ENCODE peak calls at places on chromosomes 7 and 10, in five cellular contexts. One of them, this sample, is unnamed.

GRCh38 chr7:128405345-128406146 is 4.2 kb downstream of the IMPDH1 start:
- DNase-seq in skeletal muscle cell: no peak
- DNase-seq in GM06990: peak
- DNase-seq in AG09319: no peak
- DNase-seq in heart left ventricle: peak
- DNase-seq in this sample: no peak

GRCh38 chr7:68679456-68680234 is 918.6 kb upstream of the AUTS2 start:
- DNase-seq in skeletal muscle cell: no peak
- DNase-seq in GM06990: no peak
- DNase-seq in AG09319: no peak
- DNase-seq in heart left ventricle: no peak
- DNase-seq in this sample: no peak

GRCh38 chr7:136072447-136072846 is 95.3 kb upstream of the MTPN start:
- DNase-seq in skeletal muscle cell: no peak
- DNase-seq in GM06990: no peak
- DNase-seq in AG09319: no peak
- DNase-seq in heart left ventricle: no peak
- DNase-seq in this sample: no peak

GRCh38 chr7:26343837-26344236 is 52.2 kb downstream of the SNX10 start:
- DNase-seq in skeletal muscle cell: no peak
- DNase-seq in GM06990: no peak
- DNase-seq in AG09319: no peak
- DNase-seq in heart left ventricle: no peak
- DNase-seq in this sample: no peak

GRCh38 chr7:108313086-108313485 is 143.2 kb downstream of the NRCAM start:
- DNase-seq in skeletal muscle cell: no peak
- DNase-seq in GM06990: no peak
- DNase-seq in AG09319: no peak
- DNase-seq in heart left ventricle: no peak
- DNase-seq in this sample: no peak

GRCh38 chr7:297611-298374 is 7.8 kb downstream of the FOXL3 start:
- DNase-seq in skeletal muscle cell: no peak
- DNase-seq in GM06990: no peak
- DNase-seq in AG09319: no peak
- DNase-seq in heart left ventricle: no peak
- DNase-seq in this sample: no peak

GRCh38 chr10:50279489-50279888 is 28.2 kb upstream of the ASAH2 start:
- DNase-seq in skeletal muscle cell: no peak
- DNase-seq in GM06990: no peak
- DNase-seq in AG09319: no peak
- DNase-seq in heart left ventricle: no peak
- DNase-seq in this sample: no peak

GRCh38 chr10:62083413-62083794 is 181.9 kb downstream of the ARID5B start:
- DNase-seq in skeletal muscle cell: no peak
- DNase-seq in GM06990: no peak
- DNase-seq in AG09319: no peak
- DNase-seq in heart left ventricle: no peak
- DNase-seq in this sample: no peak

GRCh38 chr10:119896061-119896655 is 3.6 kb downstream of the SEC23IP start:
- DNase-seq in skeletal muscle cell: peak
- DNase-seq in GM06990: no peak
- DNase-seq in AG09319: peak
- DNase-seq in heart left ventricle: no peak
- DNase-seq in this sample: no peak

GRCh38 chr7:23158546-23158945 is 23.3 kb upstream of the NUP42 start:
- DNase-seq in skeletal muscle cell: no peak
- DNase-seq in GM06990: no peak
- DNase-seq in AG09319: no peak
- DNase-seq in heart left ventricle: no peak
- DNase-seq in this sample: no peak

GRCh38 chr10:61128196-61128595 is 184.2 kb upstream of the RHOBTB1 start:
- DNase-seq in skeletal muscle cell: no peak
- DNase-seq in GM06990: no peak
- DNase-seq in AG09319: no peak
- DNase-seq in heart left ventricle: no peak
- DNase-seq in this sample: no peak

GRCh38 chr7:155188357-155188756 is 109.3 kb upstream of the INSIG1 start:
- DNase-seq in skeletal muscle cell: no peak
- DNase-seq in GM06990: no peak
- DNase-seq in AG09319: no peak
- DNase-seq in heart left ventricle: no peak
- DNase-seq in this sample: no peak

GRCh38 chr7:8065356-8065813 is 96.8 kb downstream of the GLCCI1 start:
- DNase-seq in skeletal muscle cell: peak
- DNase-seq in GM06990: no peak
- DNase-seq in AG09319: peak
- DNase-seq in heart left ventricle: no peak
- DNase-seq in this sample: no peak

GRCh38 chr7:101550641-101551531 is 78.2 kb downstream of the MYL10 start:
- DNase-seq in skeletal muscle cell: no peak
- DNase-seq in GM06990: no peak
- DNase-seq in AG09319: no peak
- DNase-seq in heart left ventricle: peak
- DNase-seq in this sample: no peak

GRCh38 chr7:32298403-32299132 is 191.6 kb downstream of the LSM5 start:
- DNase-seq in skeletal muscle cell: no peak
- DNase-seq in GM06990: no peak
- DNase-seq in AG09319: no peak
- DNase-seq in heart left ventricle: peak
- DNase-seq in this sample: no peak

GRCh38 chr7:111678281-111678680 is 116.0 kb upstream of the IMMP2L start:
- DNase-seq in skeletal muscle cell: peak
- DNase-seq in GM06990: no peak
- DNase-seq in AG09319: no peak
- DNase-seq in heart left ventricle: no peak
- DNase-seq in this sample: no peak

GRCh38 chr7:133742709-133743538 is 384.2 kb upstream of the LRGUK start:
- DNase-seq in skeletal muscle cell: peak
- DNase-seq in GM06990: no peak
- DNase-seq in AG09319: no peak
- DNase-seq in heart left ventricle: no peak
- DNase-seq in this sample: no peak

GRCh38 chr7:75691793-75692543 is 46.8 kb downstream of the HIP1 start:
- DNase-seq in skeletal muscle cell: no peak
- DNase-seq in GM06990: no peak
- DNase-seq in AG09319: no peak
- DNase-seq in heart left ventricle: no peak
- DNase-seq in this sample: no peak

GRCh38 chr7:101816499-101817030 is 861 bp upstream of the CUX1 start:
- DNase-seq in skeletal muscle cell: no peak
- DNase-seq in GM06990: peak
- DNase-seq in AG09319: no peak
- DNase-seq in heart left ventricle: peak
- DNase-seq in this sample: no peak

GRCh38 chr7:73976761-73977625 is 51.0 kb upstream of the ELN start:
- DNase-seq in skeletal muscle cell: peak
- DNase-seq in GM06990: no peak
- DNase-seq in AG09319: no peak
- DNase-seq in heart left ventricle: no peak
- DNase-seq in this sample: no peak

GRCh38 chr10:1538531-1539061 is 198.7 kb downstream of the ADARB2 start:
- DNase-seq in skeletal muscle cell: no peak
- DNase-seq in GM06990: no peak
- DNase-seq in AG09319: no peak
- DNase-seq in heart left ventricle: no peak
- DNase-seq in this sample: no peak

GRCh38 chr10:112052176-112052575 is 131.4 kb downstream of the GPAM start:
- DNase-seq in skeletal muscle cell: no peak
- DNase-seq in GM06990: no peak
- DNase-seq in AG09319: no peak
- DNase-seq in heart left ventricle: no peak
- DNase-seq in this sample: no peak

GRCh38 chr10:93894516-93895378 is 969 bp downstream of the SLC35G1 start:
- DNase-seq in skeletal muscle cell: no peak
- DNase-seq in GM06990: peak
- DNase-seq in AG09319: no peak
- DNase-seq in heart left ventricle: peak
- DNase-seq in this sample: no peak

GRCh38 chr7:90320801-90321494 is at the start of gene FAM237B:
- DNase-seq in skeletal muscle cell: no peak
- DNase-seq in GM06990: peak
- DNase-seq in AG09319: no peak
- DNase-seq in heart left ventricle: peak
- DNase-seq in this sample: no peak

GRCh38 chr7:139821349-139822115 is 7.5 kb upstream of the TBXAS1 start:
- DNase-seq in skeletal muscle cell: no peak
- DNase-seq in GM06990: no peak
- DNase-seq in AG09319: no peak
- DNase-seq in heart left ventricle: no peak
- DNase-seq in this sample: no peak

GRCh38 chr7:23713285-23714235 is 3.5 kb downstream of the STK31 start:
- DNase-seq in skeletal muscle cell: peak
- DNase-seq in GM06990: no peak
- DNase-seq in AG09319: peak
- DNase-seq in heart left ventricle: no peak
- DNase-seq in this sample: peak

GRCh38 chr7:101590663-101591435 is 38.2 kb downstream of the MYL10 start:
- DNase-seq in skeletal muscle cell: no peak
- DNase-seq in GM06990: no peak
- DNase-seq in AG09319: no peak
- DNase-seq in heart left ventricle: no peak
- DNase-seq in this sample: no peak

GRCh38 chr7:75992083-75992755 is 2.2 kb downstream of the TMEM120A start:
- DNase-seq in skeletal muscle cell: no peak
- DNase-seq in GM06990: no peak
- DNase-seq in AG09319: no peak
- DNase-seq in heart left ventricle: peak
- DNase-seq in this sample: no peak

GRCh38 chr10:3067045-3067858 is at the start of gene PFKP:
- DNase-seq in skeletal muscle cell: no peak
- DNase-seq in GM06990: peak
- DNase-seq in AG09319: no peak
- DNase-seq in heart left ventricle: peak
- DNase-seq in this sample: no peak

GRCh38 chr10:30027057-30028005 is 32.1 kb downstream of the JCAD start:
- DNase-seq in skeletal muscle cell: no peak
- DNase-seq in GM06990: peak
- DNase-seq in AG09319: no peak
- DNase-seq in heart left ventricle: peak
- DNase-seq in this sample: no peak

GRCh38 chr10:79081353-79082034 is 12.7 kb downstream of the ZMIZ1 start:
- DNase-seq in skeletal muscle cell: peak
- DNase-seq in GM06990: no peak
- DNase-seq in AG09319: peak
- DNase-seq in heart left ventricle: no peak
- DNase-seq in this sample: no peak

GRCh38 chr10:92490387-92490786 is 83.5 kb downstream of the IDE start:
- DNase-seq in skeletal muscle cell: no peak
- DNase-seq in GM06990: no peak
- DNase-seq in AG09319: no peak
- DNase-seq in heart left ventricle: no peak
- DNase-seq in this sample: no peak

GRCh38 chr7:36021917-36022550 is 131.0 kb upstream of the EEPD1 start:
- DNase-seq in skeletal muscle cell: peak
- DNase-seq in GM06990: no peak
- DNase-seq in AG09319: no peak
- DNase-seq in heart left ventricle: no peak
- DNase-seq in this sample: no peak

GRCh38 chr10:48496831-48497792 is 107.8 kb downstream of the ARHGAP22 start:
- DNase-seq in skeletal muscle cell: peak
- DNase-seq in GM06990: no peak
- DNase-seq in AG09319: peak
- DNase-seq in heart left ventricle: no peak
- DNase-seq in this sample: peak

This sample was measured in SW 1271.